ENCODE peak calls at places on chromosomes 6 and 20, in four cellular contexts. Y is dermis blood vessel endothelial cell; Z is stimulated activated CD4-positive, alpha-beta T cell treated with anti-CD3 and anti-CD28 coated beads, Interleukin-4, amount 100 ng/mL, for 48 hours; T is astrocyte of the spinal cord. L is an unnamed sample.

GRCh38 chr20:62766071-62766450 is 30.2 kb upstream of the MRGBP start:
- DNase-seq in Y (no peak), Z (no peak), T (no peak), L (no peak)

GRCh38 chr6:157955675-157956074 is 26.0 kb upstream of the SYNJ2 start:
- DNase-seq in Y (no peak), Z (no peak), T (no peak), L (no peak)

GRCh38 chr6:111614833-111615582 is 9.3 kb upstream of the TRAF3IP2 start:
- DNase-seq in Y (peak), Z (no peak), T (no peak), L (peak)

GRCh38 chr20:59253325-59253724 is 47.1 kb upstream of the EDN3 start:
- DNase-seq in Y (no peak), Z (no peak), T (no peak), L (no peak)

GRCh38 chr20:16865406-16865805 is 117.2 kb downstream of the OTOR start:
- DNase-seq in Y (no peak), Z (no peak), T (no peak), L (no peak)

GRCh38 chr6:12009180-12009748 is 2.8 kb upstream of the HIVEP1 start:
- DNase-seq in Y (no peak), Z (no peak), T (peak), L (peak)

GRCh38 chr6:31363809-31364208 is 6.8 kb upstream of the HLA-B start:
- DNase-seq in Y (no peak), Z (no peak), T (no peak), L (no peak)

GRCh38 chr6:122649701-122650100 is 39.5 kb downstream of the PKIB start:
- DNase-seq in Y (no peak), Z (no peak), T (peak), L (no peak)

GRCh38 chr6:138778331-138778730 is 4.8 kb downstream of the CCDC28A start:
- DNase-seq in Y (no peak), Z (no peak), T (no peak), L (no peak)

GRCh38 chr6:126335210-126335609 is 4.7 kb upstream of the CENPW start:
- DNase-seq in Y (no peak), Z (no peak), T (no peak), L (peak)

GRCh38 chr20:46073443-46073842 is 16.3 kb downstream of the NCOA5 start:
- DNase-seq in Y (no peak), Z (no peak), T (no peak), L (no peak)

GRCh38 chr20:2839732-2840137 is 720 bp downstream of the PCED1A start:
- DNase-seq in Y (no peak), Z (no peak), T (no peak), L (no peak)

GRCh38 chr20:24098886-24099285 is 110.3 kb upstream of the GGTLC1 start:
- DNase-seq in Y (peak), Z (no peak), T (peak), L (no peak)

GRCh38 chr6:149329529-149329928 is 12.0 kb downstream of the TAB2 start:
- DNase-seq in Y (no peak), Z (no peak), T (no peak), L (no peak)

GRCh38 chr6:14921170-14921569 is 324.7 kb upstream of the JARID2 start:
- DNase-seq in Y (peak), Z (no peak), T (no peak), L (no peak)

GRCh38 chr6:140032177-140032576 is 657.7 kb upstream of the CITED2 start:
- DNase-seq in Y (no peak), Z (no peak), T (no peak), L (no peak)

GRCh38 chr6:16806363-16806762 is 45.1 kb upstream of the ATXN1 start:
- DNase-seq in Y (no peak), Z (no peak), T (no peak), L (no peak)

GRCh38 chr6:156731436-156731835 is 45.7 kb upstream of the ARID1B start:
- DNase-seq in Y (peak), Z (no peak), T (peak), L (no peak)

GRCh38 chr6:81727876-81728517 is 24.5 kb downstream of the TENT5A start:
- DNase-seq in Y (no peak), Z (peak), T (no peak), L (no peak)

GRCh38 chr6:108171291-108171917 is 5.6 kb downstream of the NR2E1 start:
- DNase-seq in Y (no peak), Z (no peak), T (no peak), L (no peak)

GRCh38 chr6:93272201-93272600 is 147.2 kb downstream of the EPHA7 start:
- DNase-seq in Y (no peak), Z (no peak), T (no peak), L (no peak)

GRCh38 chr6:36098920-36099647 is 31.2 kb upstream of the MAPK13 start:
- DNase-seq in Y (no peak), Z (no peak), T (no peak), L (no peak)

GRCh38 chr20:63653041-63653973 is at the start of gene STMN3:
- DNase-seq in Y (peak), Z (peak), T (peak), L (peak)

GRCh38 chr20:35225319-35226125 is 968 bp upstream of the MMP24 start:
- DNase-seq in Y (peak), Z (no peak), T (no peak), L (no peak)

GRCh38 chr6:148869589-148869988 is 122.8 kb downstream of the UST start:
- DNase-seq in Y (no peak), Z (no peak), T (peak), L (peak)

GRCh38 chr20:49700411-49701185 is 13.1 kb downstream of the B4GALT5 start:
- DNase-seq in Y (peak), Z (no peak), T (peak), L (peak)

GRCh38 chr6:5249451-5250122 is 11.2 kb downstream of the LYRM4 start:
- DNase-seq in Y (no peak), Z (no peak), T (no peak), L (no peak)

GRCh38 chr20:17969884-17970409 is 1.1 kb downstream of the MGME1 start:
- DNase-seq in Y (peak), Z (no peak), T (peak), L (no peak)

L was measured in A673.